ENCODE peak calls at places on chromosomes 6 and 20, in nine cellular contexts. M, K, N, A, T, G, E, J and S are unnamed samples.

GRCh38 chr6:3405182-3405518 is 51.7 kb downstream of the SLC22A23 start:
- DNase-seq in M (peak; percentile 18), K (no peak), N (no peak), A (no peak), T (no peak), G (no peak), E (no peak), J (no peak), S (no peak)

GRCh38 chr20:48463916-48464315 is 363.9 kb downstream of the PREX1 start:
- DNase-seq in M (peak; percentile 17), K (peak; percentile 3), N (no peak), A (no peak), T (no peak), G (no peak), E (peak; percentile 42), J (no peak), S (no peak)

GRCh38 chr6:97925504-97925903 is 642.5 kb upstream of the MMS22L start:
- DNase-seq in M (no peak), K (no peak), N (peak; percentile 36), A (no peak), T (no peak), G (peak; percentile 1), E (no peak), J (no peak), S (no peak)

GRCh38 chr6:4936681-4937041 is 67.2 kb downstream of the RPP40 start:
- DNase-seq in M (peak; percentile 55), K (peak; percentile 44), N (peak; percentile 7), A (peak; percentile 67), T (peak; percentile 53), G (peak; percentile 19), E (no peak), J (peak; percentile 54), S (no peak)

GRCh38 chr20:41447026-41447425 is 80.4 kb upstream of the EMILIN3 start:
- DNase-seq in M (no peak), K (no peak), N (no peak), A (no peak), T (no peak), G (no peak), E (no peak), J (no peak), S (no peak)

GRCh38 chr6:131781717-131782116 is 26.1 kb upstream of the ENPP1 start:
- DNase-seq in M (no peak), K (no peak), N (no peak), A (no peak), T (no peak), G (no peak), E (no peak), J (no peak), S (no peak)

GRCh38 chr20:49833483-49833882 is 20.9 kb downstream of the SLC9A8 start:
- DNase-seq in M (no peak), K (no peak), N (no peak), A (no peak), T (no peak), G (no peak), E (no peak), J (no peak), S (no peak)

GRCh38 chr6:146968041-146968760 is 236.0 kb upstream of the STXBP5 start:
- DNase-seq in M (peak; percentile 78), K (peak; percentile 34), N (no peak), A (peak; percentile 72), T (peak; percentile 4), G (peak; percentile 27), E (peak; percentile 53), J (no peak), S (no peak)

GRCh38 chr6:38420207-38420606 is 219.5 kb downstream of the BTBD9 start:
- DNase-seq in M (peak; percentile 61), K (no peak), N (no peak), A (peak; percentile 29), T (no peak), G (no peak), E (no peak), J (no peak), S (no peak)

GRCh38 chr6:43970068-43970912 is 157.0 kb downstream of the MRPL14 start:
- DNase-seq in M (no peak), K (no peak), N (no peak), A (no peak), T (no peak), G (no peak), E (no peak), J (no peak), S (peak; percentile 49)

GRCh38 chr20:41533537-41534136 is 84.5 kb downstream of the CHD6 start:
- DNase-seq in M (no peak), K (no peak), N (peak; percentile 75), A (no peak), T (no peak), G (no peak), E (no peak), J (peak; percentile 62), S (no peak)

GRCh38 chr6:34070315-34071110 is 75.4 kb downstream of the GRM4 start:
- DNase-seq in M (no peak), K (no peak), N (no peak), A (no peak), T (peak; percentile 18), G (no peak), E (no peak), J (no peak), S (no peak)

GRCh38 chr20:10453241-10453640 is 18.1 kb downstream of the SLX4IP start:
- DNase-seq in M (no peak), K (no peak), N (no peak), A (no peak), T (no peak), G (no peak), E (no peak), J (peak; percentile 16), S (no peak)

GRCh38 chr6:149234051-149234962 is 83.2 kb upstream of the TAB2 start:
- DNase-seq in M (peak; percentile 43), K (no peak), N (no peak), A (peak; percentile 7), T (no peak), G (no peak), E (no peak), J (no peak), S (no peak)

GRCh38 chr6:129671442-129672344 is 38.3 kb downstream of the ARHGAP18 start:
- DNase-seq in M (no peak), K (no peak), N (no peak), A (no peak), T (no peak), G (no peak), E (no peak), J (no peak), S (no peak)

GRCh38 chr6:131923356-131923755 is 27.8 kb downstream of the CCN2 start:
- DNase-seq in M (peak; percentile 64), K (no peak), N (peak; percentile 33), A (peak; percentile 41), T (peak; percentile 78), G (peak; percentile 58), E (no peak), J (peak; percentile 26), S (no peak)

GRCh38 chr6:159109391-159109790 is 59.8 kb upstream of the FNDC1 start:
- DNase-seq in M (no peak), K (no peak), N (no peak), A (no peak), T (no peak), G (no peak), E (no peak), J (no peak), S (no peak)

GRCh38 chr6:136611133-136611532 is 60.9 kb upstream of the MAP7 start:
- DNase-seq in M (peak; percentile 4), K (no peak), N (no peak), A (peak; percentile 27), T (no peak), G (no peak), E (no peak), J (no peak), S (no peak)

GRCh38 chr6:156410649-156411048 is 366.5 kb upstream of the ARID1B start:
- DNase-seq in M (no peak), K (no peak), N (no peak), A (peak; percentile 4), T (no peak), G (no peak), E (no peak), J (no peak), S (no peak)

GRCh38 chr6:11810039-11810541 is 31.5 kb upstream of the ADTRP start:
- DNase-seq in M (peak; percentile 88), K (no peak), N (no peak), A (peak; percentile 29), T (peak; percentile 90), G (peak; percentile 78), E (peak; percentile 53), J (no peak), S (peak; percentile 91)

GRCh38 chr6:96795481-96795880 is 41.8 kb downstream of the GPR63 start:
- DNase-seq in M (no peak), K (no peak), N (no peak), A (no peak), T (no peak), G (no peak), E (no peak), J (no peak), S (no peak)

GRCh38 chr6:34680802-34681515 is 15.6 kb downstream of the ILRUN start:
- DNase-seq in M (peak; percentile 56), K (no peak), N (no peak), A (peak; percentile 60), T (peak; percentile 35), G (no peak), E (no peak), J (no peak), S (no peak)

GRCh38 chr20:60187683-60188082 is 229.5 kb downstream of the CDH26 start:
- DNase-seq in M (no peak), K (no peak), N (no peak), A (no peak), T (no peak), G (no peak), E (no peak), J (no peak), S (no peak)

GRCh38 chr6:1871936-1872335 is 262.2 kb downstream of the FOXC1 start:
- DNase-seq in M (no peak), K (no peak), N (no peak), A (no peak), T (no peak), G (no peak), E (no peak), J (no peak), S (no peak)

GRCh38 chr6:150628908-150629307 is 29.2 kb downstream of the PLEKHG1 start:
- DNase-seq in M (no peak), K (no peak), N (no peak), A (no peak), T (no peak), G (no peak), E (no peak), J (no peak), S (no peak)

GRCh38 chr20:59670786-59671492 is 66.6 kb downstream of the PHACTR3 start:
- DNase-seq in M (no peak), K (no peak), N (no peak), A (no peak), T (no peak), G (no peak), E (no peak), J (no peak), S (peak; percentile 54)

GRCh38 chr6:53984581-53984980 is 126.7 kb upstream of the MLIP start:
- DNase-seq in M (no peak), K (no peak), N (no peak), A (no peak), T (peak; percentile 18), G (no peak), E (no peak), J (no peak), S (no peak)

GRCh38 chr20:24984963-24985640 is 7.4 kb downstream of the APMAP start:
- DNase-seq in M (no peak), K (no peak), N (no peak), A (no peak), T (no peak), G (no peak), E (no peak), J (no peak), S (peak; percentile 59)